ENCODE peak calls at places on chromosomes 4 and X, in ten cellular contexts. One of them, this sample, is unnamed.

GRCh38 chrX:78555401-78555980 is 103.6 kb downstream of the RTL3 start:
- DNase-seq in stimulated activated CD8-positive, alpha-beta memory T cell treated with anti-CD3 and anti-CD28 coated beads, Interleukin-4, amount 100 ng/mL, for 24 hours: no peak
- DNase-seq in right cardiac atrium: no peak
- DNase-seq in A172: no peak
- DNase-seq in NCI-H524: no peak
- DNase-seq in left cardiac atrium: no peak
- DNase-seq in fibroblast of mammary gland: peak
- DNase-seq in ELR: peak
- DNase-seq in GM23248: peak
- DNase-seq in neural progenitor cell: no peak
- DNase-seq in this sample: peak

GRCh38 chr4:20193522-20193902 is 58.2 kb upstream of the SLIT2 start:
- DNase-seq in stimulated activated CD8-positive, alpha-beta memory T cell treated with anti-CD3 and anti-CD28 coated beads, Interleukin-4, amount 100 ng/mL, for 24 hours: no peak
- DNase-seq in right cardiac atrium: no peak
- DNase-seq in A172: no peak
- DNase-seq in NCI-H524: no peak
- DNase-seq in left cardiac atrium: no peak
- DNase-seq in fibroblast of mammary gland: peak
- DNase-seq in ELR: no peak
- DNase-seq in GM23248: no peak
- DNase-seq in neural progenitor cell: no peak
- DNase-seq in this sample: peak

GRCh38 chr4:160880186-160880585 is 1283.6 kb downstream of the FSTL5 start:
- DNase-seq in stimulated activated CD8-positive, alpha-beta memory T cell treated with anti-CD3 and anti-CD28 coated beads, Interleukin-4, amount 100 ng/mL, for 24 hours: no peak
- DNase-seq in right cardiac atrium: no peak
- DNase-seq in A172: no peak
- DNase-seq in NCI-H524: no peak
- DNase-seq in left cardiac atrium: no peak
- DNase-seq in fibroblast of mammary gland: no peak
- DNase-seq in ELR: no peak
- DNase-seq in GM23248: no peak
- DNase-seq in neural progenitor cell: peak
- DNase-seq in this sample: no peak

GRCh38 chrX:136745215-136746173 is 35.2 kb downstream of the ARHGEF6 start:
- DNase-seq in stimulated activated CD8-positive, alpha-beta memory T cell treated with anti-CD3 and anti-CD28 coated beads, Interleukin-4, amount 100 ng/mL, for 24 hours: no peak
- DNase-seq in right cardiac atrium: no peak
- DNase-seq in A172: no peak
- DNase-seq in NCI-H524: no peak
- DNase-seq in left cardiac atrium: no peak
- DNase-seq in fibroblast of mammary gland: no peak
- DNase-seq in ELR: no peak
- DNase-seq in GM23248: no peak
- DNase-seq in neural progenitor cell: no peak
- DNase-seq in this sample: no peak

GRCh38 chr4:16083217-16084191 is at the start of gene PROM1:
- DNase-seq in stimulated activated CD8-positive, alpha-beta memory T cell treated with anti-CD3 and anti-CD28 coated beads, Interleukin-4, amount 100 ng/mL, for 24 hours: no peak
- DNase-seq in right cardiac atrium: no peak
- DNase-seq in A172: no peak
- DNase-seq in NCI-H524: peak
- DNase-seq in left cardiac atrium: peak
- DNase-seq in fibroblast of mammary gland: no peak
- DNase-seq in ELR: no peak
- DNase-seq in GM23248: peak
- DNase-seq in neural progenitor cell: peak
- DNase-seq in this sample: no peak

GRCh38 chr4:180225977-180226376 is 2017.2 kb upstream of the TENM3 start:
- DNase-seq in stimulated activated CD8-positive, alpha-beta memory T cell treated with anti-CD3 and anti-CD28 coated beads, Interleukin-4, amount 100 ng/mL, for 24 hours: no peak
- DNase-seq in right cardiac atrium: no peak
- DNase-seq in A172: no peak
- DNase-seq in NCI-H524: no peak
- DNase-seq in left cardiac atrium: no peak
- DNase-seq in fibroblast of mammary gland: no peak
- DNase-seq in ELR: no peak
- DNase-seq in GM23248: no peak
- DNase-seq in neural progenitor cell: no peak
- DNase-seq in this sample: no peak

GRCh38 chr4:187309456-187309855 is 585.8 kb upstream of the FAT1 start:
- DNase-seq in stimulated activated CD8-positive, alpha-beta memory T cell treated with anti-CD3 and anti-CD28 coated beads, Interleukin-4, amount 100 ng/mL, for 24 hours: no peak
- DNase-seq in right cardiac atrium: no peak
- DNase-seq in A172: peak
- DNase-seq in NCI-H524: no peak
- DNase-seq in left cardiac atrium: no peak
- DNase-seq in fibroblast of mammary gland: no peak
- DNase-seq in ELR: peak
- DNase-seq in GM23248: peak
- DNase-seq in neural progenitor cell: no peak
- DNase-seq in this sample: no peak

GRCh38 chr4:76948441-76949292 is 885 bp upstream of the SEPTIN11 start:
- DNase-seq in stimulated activated CD8-positive, alpha-beta memory T cell treated with anti-CD3 and anti-CD28 coated beads, Interleukin-4, amount 100 ng/mL, for 24 hours: peak
- DNase-seq in right cardiac atrium: peak
- DNase-seq in A172: peak
- DNase-seq in NCI-H524: peak
- DNase-seq in left cardiac atrium: peak
- DNase-seq in fibroblast of mammary gland: peak
- DNase-seq in ELR: peak
- DNase-seq in GM23248: peak
- DNase-seq in neural progenitor cell: peak
- DNase-seq in this sample: peak

GRCh38 chr4:8516061-8516573 is 64.1 kb upstream of the GPR78 start:
- DNase-seq in stimulated activated CD8-positive, alpha-beta memory T cell treated with anti-CD3 and anti-CD28 coated beads, Interleukin-4, amount 100 ng/mL, for 24 hours: no peak
- DNase-seq in right cardiac atrium: no peak
- DNase-seq in A172: peak
- DNase-seq in NCI-H524: peak
- DNase-seq in left cardiac atrium: no peak
- DNase-seq in fibroblast of mammary gland: no peak
- DNase-seq in ELR: no peak
- DNase-seq in GM23248: no peak
- DNase-seq in neural progenitor cell: no peak
- DNase-seq in this sample: no peak

GRCh38 chrX:111830561-111830960 is 45.4 kb upstream of the TRPC5OS start:
- DNase-seq in stimulated activated CD8-positive, alpha-beta memory T cell treated with anti-CD3 and anti-CD28 coated beads, Interleukin-4, amount 100 ng/mL, for 24 hours: no peak
- DNase-seq in right cardiac atrium: no peak
- DNase-seq in A172: no peak
- DNase-seq in NCI-H524: no peak
- DNase-seq in left cardiac atrium: no peak
- DNase-seq in fibroblast of mammary gland: no peak
- DNase-seq in ELR: no peak
- DNase-seq in GM23248: no peak
- DNase-seq in neural progenitor cell: no peak
- DNase-seq in this sample: no peak

GRCh38 chr4:108099838-108100237 is 68.9 kb downstream of the LEF1 start:
- DNase-seq in stimulated activated CD8-positive, alpha-beta memory T cell treated with anti-CD3 and anti-CD28 coated beads, Interleukin-4, amount 100 ng/mL, for 24 hours: no peak
- DNase-seq in right cardiac atrium: no peak
- DNase-seq in A172: no peak
- DNase-seq in NCI-H524: no peak
- DNase-seq in left cardiac atrium: no peak
- DNase-seq in fibroblast of mammary gland: no peak
- DNase-seq in ELR: no peak
- DNase-seq in GM23248: no peak
- DNase-seq in neural progenitor cell: no peak
- DNase-seq in this sample: no peak

GRCh38 chrX:31223817-31224216 is 152.0 kb upstream of the FTHL17 start:
- DNase-seq in stimulated activated CD8-positive, alpha-beta memory T cell treated with anti-CD3 and anti-CD28 coated beads, Interleukin-4, amount 100 ng/mL, for 24 hours: no peak
- DNase-seq in right cardiac atrium: no peak
- DNase-seq in A172: peak
- DNase-seq in NCI-H524: no peak
- DNase-seq in left cardiac atrium: no peak
- DNase-seq in fibroblast of mammary gland: peak
- DNase-seq in ELR: peak
- DNase-seq in GM23248: peak
- DNase-seq in neural progenitor cell: no peak
- DNase-seq in this sample: peak

GRCh38 chr4:7462509-7462971 is 27.8 kb upstream of the PSAPL1 start:
- DNase-seq in stimulated activated CD8-positive, alpha-beta memory T cell treated with anti-CD3 and anti-CD28 coated beads, Interleukin-4, amount 100 ng/mL, for 24 hours: no peak
- DNase-seq in right cardiac atrium: no peak
- DNase-seq in A172: peak
- DNase-seq in NCI-H524: peak
- DNase-seq in left cardiac atrium: no peak
- DNase-seq in fibroblast of mammary gland: peak
- DNase-seq in ELR: peak
- DNase-seq in GM23248: peak
- DNase-seq in neural progenitor cell: peak
- DNase-seq in this sample: no peak

GRCh38 chr4:20354120-20354519 is 102.4 kb downstream of the SLIT2 start:
- DNase-seq in stimulated activated CD8-positive, alpha-beta memory T cell treated with anti-CD3 and anti-CD28 coated beads, Interleukin-4, amount 100 ng/mL, for 24 hours: no peak
- DNase-seq in right cardiac atrium: no peak
- DNase-seq in A172: peak
- DNase-seq in NCI-H524: peak
- DNase-seq in left cardiac atrium: no peak
- DNase-seq in fibroblast of mammary gland: no peak
- DNase-seq in ELR: no peak
- DNase-seq in GM23248: no peak
- DNase-seq in neural progenitor cell: peak
- DNase-seq in this sample: no peak

GRCh38 chr4:1502976-1503375 is 96.7 kb upstream of the NKX1-1 start:
- DNase-seq in stimulated activated CD8-positive, alpha-beta memory T cell treated with anti-CD3 and anti-CD28 coated beads, Interleukin-4, amount 100 ng/mL, for 24 hours: no peak
- DNase-seq in right cardiac atrium: no peak
- DNase-seq in A172: no peak
- DNase-seq in NCI-H524: no peak
- DNase-seq in left cardiac atrium: no peak
- DNase-seq in fibroblast of mammary gland: no peak
- DNase-seq in ELR: no peak
- DNase-seq in GM23248: peak
- DNase-seq in neural progenitor cell: no peak
- DNase-seq in this sample: no peak

GRCh38 chr4:4502694-4503311 is 39.0 kb downstream of the STX18 start:
- DNase-seq in stimulated activated CD8-positive, alpha-beta memory T cell treated with anti-CD3 and anti-CD28 coated beads, Interleukin-4, amount 100 ng/mL, for 24 hours: peak
- DNase-seq in right cardiac atrium: no peak
- DNase-seq in A172: peak
- DNase-seq in NCI-H524: no peak
- DNase-seq in left cardiac atrium: no peak
- DNase-seq in fibroblast of mammary gland: no peak
- DNase-seq in ELR: no peak
- DNase-seq in GM23248: peak
- DNase-seq in neural progenitor cell: peak
- DNase-seq in this sample: no peak

GRCh38 chr4:162782096-162782777 is 384.5 kb downstream of the NAF1 start:
- DNase-seq in stimulated activated CD8-positive, alpha-beta memory T cell treated with anti-CD3 and anti-CD28 coated beads, Interleukin-4, amount 100 ng/mL, for 24 hours: no peak
- DNase-seq in right cardiac atrium: no peak
- DNase-seq in A172: no peak
- DNase-seq in NCI-H524: no peak
- DNase-seq in left cardiac atrium: no peak
- DNase-seq in fibroblast of mammary gland: no peak
- DNase-seq in ELR: no peak
- DNase-seq in GM23248: no peak
- DNase-seq in neural progenitor cell: no peak
- DNase-seq in this sample: no peak

GRCh38 chrX:15157624-15158023 is 112.3 kb downstream of the ASB9 start:
- DNase-seq in stimulated activated CD8-positive, alpha-beta memory T cell treated with anti-CD3 and anti-CD28 coated beads, Interleukin-4, amount 100 ng/mL, for 24 hours: no peak
- DNase-seq in right cardiac atrium: no peak
- DNase-seq in A172: no peak
- DNase-seq in NCI-H524: no peak
- DNase-seq in left cardiac atrium: no peak
- DNase-seq in fibroblast of mammary gland: no peak
- DNase-seq in ELR: no peak
- DNase-seq in GM23248: no peak
- DNase-seq in neural progenitor cell: no peak
- DNase-seq in this sample: no peak

GRCh38 chr4:150818661-150819060 is 196.4 kb downstream of the LRBA start:
- DNase-seq in stimulated activated CD8-positive, alpha-beta memory T cell treated with anti-CD3 and anti-CD28 coated beads, Interleukin-4, amount 100 ng/mL, for 24 hours: no peak
- DNase-seq in right cardiac atrium: no peak
- DNase-seq in A172: no peak
- DNase-seq in NCI-H524: no peak
- DNase-seq in left cardiac atrium: no peak
- DNase-seq in fibroblast of mammary gland: peak
- DNase-seq in ELR: peak
- DNase-seq in GM23248: peak
- DNase-seq in neural progenitor cell: no peak
- DNase-seq in this sample: peak

GRCh38 chrX:133249659-133250058 is 31.5 kb upstream of the TFDP3 start:
- DNase-seq in stimulated activated CD8-positive, alpha-beta memory T cell treated with anti-CD3 and anti-CD28 coated beads, Interleukin-4, amount 100 ng/mL, for 24 hours: no peak
- DNase-seq in right cardiac atrium: no peak
- DNase-seq in A172: no peak
- DNase-seq in NCI-H524: peak
- DNase-seq in left cardiac atrium: no peak
- DNase-seq in fibroblast of mammary gland: peak
- DNase-seq in ELR: no peak
- DNase-seq in GM23248: peak
- DNase-seq in neural progenitor cell: no peak
- DNase-seq in this sample: peak

This sample was measured in fibroblast of the aortic adventitia.